ENCODE peak calls at places on chromosomes 1 and 21, in five cellular contexts. U is WTC11, S is fibroblast of lung, H is heart right ventricle, Q is DND-41. N is an unnamed sample.

GRCh38 chr1:235781807-235782206 is 84.9 kb downstream of the LYST start:
- DNase-seq in U (no peak), S (peak; percentile 2), H (no peak), Q (no peak), N (no peak)

GRCh38 chr1:192951961-192952460 is 107.1 kb downstream of the UCHL5 start:
- DNase-seq in U (no peak), S (peak; percentile 98), H (peak; percentile 17), Q (no peak), N (no peak)

GRCh38 chr21:34116569-34116968 is 43.2 kb downstream of the MRPS6 start:
- DNase-seq in U (no peak), S (no peak), H (no peak), Q (no peak), N (no peak)

GRCh38 chr1:169060906-169061683 is 45.4 kb upstream of the ATP1B1 start:
- DNase-seq in U (no peak), S (peak; percentile 13), H (peak; percentile 15), Q (no peak), N (no peak)

GRCh38 chr21:29413683-29414082 is 115.0 kb downstream of the BACH1 start:
- DNase-seq in U (no peak), S (no peak), H (no peak), Q (no peak), N (no peak)

GRCh38 chr1:167136191-167136614 is 42.3 kb downstream of the STYXL2 start:
- DNase-seq in U (no peak), S (peak; percentile 83), H (no peak), Q (no peak), N (no peak)

GRCh38 chr1:208533746-208534603 is 289.8 kb upstream of the PLXNA2 start:
- DNase-seq in U (no peak), S (no peak), H (no peak), Q (no peak), N (no peak)

GRCh38 chr1:41474490-41475271 is 9.8 kb downstream of the EDN2 start:
- DNase-seq in U (no peak), S (peak; percentile 47), H (no peak), Q (no peak), N (no peak)

GRCh38 chr1:25922633-25923567 is 16.7 kb upstream of the STMN1 start:
- DNase-seq in U (peak; percentile 55), S (peak; percentile 52), H (peak; percentile 35), Q (peak; percentile 76), N (peak; percentile 42)

GRCh38 chr1:57546931-57547330 is 123.1 kb upstream of the DAB1 start:
- DNase-seq in U (no peak), S (no peak), H (no peak), Q (no peak), N (no peak)

GRCh38 chr1:228398741-228399461 is 7.7 kb downstream of the TRIM11 start:
- DNase-seq in U (no peak), S (no peak), H (no peak), Q (no peak), N (no peak)

GRCh38 chr21:37339527-37339889 is 27.1 kb upstream of the DYRK1A start:
- DNase-seq in U (no peak), S (no peak), H (no peak), Q (no peak), N (no peak)

GRCh38 chr1:54273092-54273836 is 73.3 kb downstream of the MRPL37 start:
- DNase-seq in U (peak; percentile 52), S (peak; percentile 92), H (peak; percentile 43), Q (no peak), N (peak; percentile 59)

GRCh38 chr1:234978397-234979291 is 150.0 kb downstream of the TOMM20 start:
- DNase-seq in U (no peak), S (peak; percentile 88), H (no peak), Q (peak; percentile 60), N (no peak)

GRCh38 chr21:31186916-31187315 is 148.6 kb upstream of the KRTAP19-8 start:
- DNase-seq in U (no peak), S (no peak), H (no peak), Q (no peak), N (no peak)

GRCh38 chr1:62207187-62207586 is 12.5 kb downstream of the L1TD1 start:
- DNase-seq in U (no peak), S (no peak), H (no peak), Q (no peak), N (no peak)

GRCh38 chr1:45679123-45679522 is 7.2 kb downstream of the GPBP1L1 start:
- DNase-seq in U (no peak), S (peak; percentile 34), H (no peak), Q (no peak), N (no peak)

GRCh38 chr1:88276158-88276557 is 407.9 kb upstream of the PKN2 start:
- DNase-seq in U (no peak), S (peak; percentile 89), H (no peak), Q (no peak), N (no peak)

GRCh38 chr1:5105744-5106143 is 451.3 kb downstream of the AJAP1 start:
- DNase-seq in U (no peak), S (no peak), H (no peak), Q (no peak), N (no peak)

GRCh38 chr1:17189632-17190525 is 15.0 kb upstream of the PADI1 start:
- DNase-seq in U (no peak), S (peak; percentile 99), H (no peak), Q (no peak), N (no peak)

GRCh38 chr1:48089356-48089891 is 92.2 kb upstream of the TRABD2B start:
- DNase-seq in U (no peak), S (no peak), H (no peak), Q (no peak), N (no peak)

GRCh38 chr1:40877681-40878080 is 15.5 kb upstream of the CITED4 start:
- DNase-seq in U (no peak), S (peak; percentile 94), H (peak; percentile 51), Q (no peak), N (no peak)

GRCh38 chr1:64246294-64246917 is 43.0 kb downstream of the UBE2U start:
- DNase-seq in U (no peak), S (peak; percentile 34), H (no peak), Q (no peak), N (no peak)

GRCh38 chr1:17875882-17876280 is 120.7 kb downstream of the ACTL8 start:
- DNase-seq in U (no peak), S (peak; percentile 83), H (peak; percentile 16), Q (no peak), N (no peak)

GRCh38 chr1:74673351-74674111 is at the start of gene ERICH3:
- DNase-seq in U (peak; percentile 39), S (peak; percentile 35), H (no peak), Q (no peak), N (peak; percentile 7)

GRCh38 chr1:201946224-201946908 is at the start of gene LMOD1:
- DNase-seq in U (peak; percentile 91), S (peak; percentile 98), H (peak; percentile 85), Q (no peak), N (peak; percentile 67)

GRCh38 chr1:63794927-63795326 is 21.1 kb downstream of the ROR1 start:
- DNase-seq in U (peak; percentile 42), S (peak; percentile 87), H (no peak), Q (no peak), N (no peak)

GRCh38 chr1:231419738-231420298 is 2.3 kb downstream of the EGLN1 start:
- DNase-seq in U (no peak), S (peak; percentile 38), H (no peak), Q (no peak), N (no peak)

GRCh38 chr1:11781298-11781697 is 19.3 kb downstream of the C1orf167 start:
- DNase-seq in U (no peak), S (peak; percentile 41), H (no peak), Q (no peak), N (no peak)

GRCh38 chr21:45880097-45881068 is 101.2 kb upstream of the COL6A1 start:
- DNase-seq in U (peak; percentile 85), S (peak; percentile 67), H (peak; percentile 44), Q (peak; percentile 66), N (peak; percentile 72)

GRCh38 chr1:155277070-155277895 is at the start of gene HCN3:
- DNase-seq in U (peak; percentile 100), S (peak; percentile 85), H (peak; percentile 98), Q (peak; percentile 97), N (peak; percentile 100)

GRCh38 chr1:155273134-155273982 is at the start of gene CLK2:
- DNase-seq in U (peak; percentile 98), S (peak; percentile 91), H (peak; percentile 96), Q (peak; percentile 98), N (peak; percentile 93)

GRCh38 chr1:155282488-155283086 is 5.3 kb downstream of the HCN3 start:
- DNase-seq in U (no peak), S (no peak), H (no peak), Q (no peak), N (no peak)

GRCh38 chr1:155277896-155278688 is 829 bp downstream of the HCN3 start:
- DNase-seq in U (peak; percentile 98), S (peak; percentile 23), H (peak; percentile 59), Q (peak; percentile 87), N (peak; percentile 58)

DNA sequence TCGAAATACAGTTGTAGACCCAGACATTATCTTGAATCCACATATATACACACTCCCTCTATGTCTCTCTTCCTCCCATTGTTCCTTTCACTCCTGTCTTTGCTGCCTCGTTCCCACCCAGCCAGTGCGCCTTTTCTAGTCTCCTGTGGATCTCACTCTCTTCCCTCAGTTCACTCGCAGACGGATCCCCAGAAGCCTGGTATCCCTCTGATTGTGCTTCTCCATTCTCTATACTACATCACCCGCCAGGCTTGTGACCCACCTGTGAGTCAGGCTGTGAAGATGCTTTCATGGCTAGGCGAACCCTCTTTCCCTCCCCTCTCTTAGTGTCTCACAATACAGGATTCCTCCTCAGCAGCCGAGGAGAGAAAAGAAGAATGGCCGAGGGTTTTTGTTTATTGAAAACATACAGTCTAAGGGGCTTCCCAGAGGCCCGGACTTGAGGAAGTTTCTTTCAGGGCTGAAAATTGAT is 1.5 kb downstream of the HCN3 start:
- DNase-seq in U (no peak), S (no peak), H (no peak), Q (no peak), N (no peak)
- TF ChIP-seq CTCF in U (no peak), S (no peak), H (no peak), Q (no peak), N (peak; percentile 5)

DNA sequence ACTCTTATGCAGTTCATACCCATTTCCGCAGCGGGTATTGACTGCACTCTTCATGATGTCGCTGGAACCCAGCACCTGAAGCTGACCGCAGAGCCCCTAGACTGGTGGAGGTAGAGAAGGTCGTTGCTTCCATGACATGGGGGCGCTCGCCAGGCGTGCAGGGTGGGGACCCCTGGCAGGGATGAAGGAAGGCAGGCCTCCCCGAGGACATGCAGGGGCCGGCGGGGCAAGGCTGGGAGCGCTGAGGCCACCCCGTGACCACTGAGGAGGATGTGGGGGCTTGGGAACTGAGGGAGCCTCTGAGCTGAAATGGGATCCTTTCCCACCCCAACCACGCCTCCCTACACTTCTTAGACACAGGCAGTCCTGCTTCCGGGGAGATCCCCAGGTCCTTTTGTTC is 157.0 kb upstream of the BACE2 start:
- DNase-seq in U (no peak), S (no peak), H (no peak), Q (no peak), N (no peak)
- TF ChIP-seq CTCF in U (no peak), S (no peak), H (no peak), Q (no peak), N (no peak)

GRCh38 chr1:203807211-203807610 is 11.8 kb downstream of the ZBED6 start:
- DNase-seq in U (no peak), S (peak; percentile 76), H (no peak), Q (no peak), N (no peak)
- TF ChIP-seq CTCF in U (no peak), S (no peak), H (no peak), Q (no peak), N (no peak)

DNA sequence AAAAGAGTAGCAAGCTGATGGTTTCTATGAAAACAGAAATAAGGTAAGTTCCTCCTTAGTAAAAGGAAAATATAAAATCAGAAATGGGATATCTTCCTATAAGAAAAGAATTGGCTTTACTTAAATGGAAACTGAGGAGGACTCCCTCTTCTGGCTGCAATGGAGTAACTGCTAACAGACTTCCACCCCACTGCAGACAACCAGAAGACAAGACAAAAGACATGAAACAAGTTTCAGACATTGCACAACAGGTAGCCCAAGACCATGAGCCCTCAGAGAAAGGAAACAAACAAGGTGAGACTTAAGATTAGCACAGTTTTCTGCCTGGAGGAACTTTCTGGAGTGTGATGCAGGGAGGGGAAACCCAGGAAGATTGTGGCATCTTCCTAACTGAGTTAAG is 17.0 kb upstream of the OLFML2B start:
- DNase-seq in U (no peak), S (peak; percentile 35), H (no peak), Q (no peak), N (no peak)
- TF ChIP-seq CTCF in U (no peak), S (peak; percentile 56), H (no peak), Q (peak; percentile 35), N (peak; percentile 50)